ENCODE peak calls at places on chromosome 20, in eight cellular contexts. P is NCI-H82, A is nephron progenitor cell, L is BJ, Y is A549, H is left ventricle myocardium inferior, R is kidney glomerular epithelial cell, V is type B pancreatic cell. O is an unnamed sample.

GRCh38 chr20:50513169-50514034 is 3.2 kb downstream of the PTPN1 start:
- DNase-seq in Y (no peak), H (no peak), L (no peak), A (no peak), R (peak), P (no peak), V (no peak), O (no peak)

GRCh38 chr20:62355527-62356142 is 11.5 kb downstream of the LAMA5 start:
- DNase-seq in A (peak), R (peak), H (peak), Y (no peak), V (no peak), L (no peak), P (peak), O (peak)

GRCh38 chr20:39659010-39659409 is 696.9 kb downstream of the DHX35 start:
- DNase-seq in H (no peak), Y (no peak), P (no peak), R (no peak), V (no peak), L (no peak), A (no peak), O (no peak)

GRCh38 chr20:18276821-18277220 is 11.5 kb upstream of the ZNF133 start:
- DNase-seq in R (peak), A (peak), H (peak), L (no peak), P (peak), V (peak), Y (peak), O (peak)

GRCh38 chr20:53708129-53708968 is 114.7 kb upstream of the ZNF217 start:
- DNase-seq in R (peak), Y (no peak), V (no peak), P (peak), L (peak), H (no peak), A (no peak), O (no peak)

GRCh38 chr20:62668441-62669027 is 26.2 kb downstream of the SLCO4A1 start:
- DNase-seq in Y (peak), P (peak), H (peak), R (peak), L (no peak), A (peak), V (no peak), O (peak)

GRCh38 chr20:63533871-63534393 is 3.2 kb downstream of the PTK6 start:
- DNase-seq in V (no peak), Y (no peak), R (no peak), P (no peak), A (peak), L (no peak), H (no peak), O (no peak)

GRCh38 chr20:32820698-32821378 is 1.1 kb downstream of the MAPRE1 start:
- DNase-seq in V (no peak), H (no peak), L (no peak), Y (no peak), R (no peak), P (peak), A (no peak), O (no peak)

GRCh38 chr20:59666586-59666985 is 62.2 kb downstream of the PHACTR3 start:
- DNase-seq in A (no peak), R (no peak), H (no peak), P (no peak), Y (no peak), L (no peak), V (peak), O (no peak)

GRCh38 chr20:63822276-63822696 is 8.8 kb downstream of the ZBTB46 start:
- DNase-seq in R (no peak), A (no peak), L (no peak), P (no peak), H (no peak), V (no peak), Y (no peak), O (no peak)

GRCh38 chr20:23640873-23641667 is 3.3 kb upstream of the CST3 start:
- DNase-seq in L (no peak), P (no peak), Y (no peak), V (no peak), A (no peak), R (no peak), H (no peak), O (no peak)

GRCh38 chr20:7470912-7471311 is 469.3 kb downstream of the HAO1 start:
- DNase-seq in P (peak), V (no peak), Y (no peak), L (no peak), H (no peak), A (no peak), R (no peak), O (no peak)

GRCh38 chr20:47574616-47575401 is 73.1 kb downstream of the NCOA3 start:
- DNase-seq in H (no peak), L (no peak), V (no peak), A (no peak), Y (peak), P (peak), R (no peak), O (peak)

GRCh38 chr20:46791722-46792416 is 82.4 kb downstream of the SLC2A10 start:
- DNase-seq in A (no peak), P (peak), Y (no peak), R (no peak), L (no peak), H (no peak), V (no peak), O (no peak)

GRCh38 chr20:51631011-51631950 is 88.8 kb upstream of the NFATC2 start:
- DNase-seq in P (no peak), Y (peak), A (no peak), L (peak), H (peak), V (no peak), R (peak), O (peak)

GRCh38 chr20:24953621-24954133 is 4.6 kb downstream of the CST7 start:
- DNase-seq in A (no peak), R (no peak), Y (no peak), H (no peak), V (peak), L (no peak), P (no peak), O (no peak)

GRCh38 chr20:58308290-58308679 is 1.2 kb upstream of the RAB22A start:
- DNase-seq in V (no peak), A (no peak), R (no peak), Y (no peak), H (no peak), L (no peak), P (no peak), O (no peak)

GRCh38 chr20:51350941-51351631 is 191.4 kb downstream of the NFATC2 start:
- DNase-seq in A (no peak), R (peak), P (no peak), H (no peak), V (no peak), Y (no peak), L (peak), O (no peak)

GRCh38 chr20:62694868-62695267 is 13.8 kb upstream of the NTSR1 start:
- DNase-seq in H (no peak), Y (no peak), R (no peak), P (no peak), V (no peak), L (no peak), A (no peak), O (no peak)

GRCh38 chr20:43349841-43350240 is 107.9 kb upstream of the SRSF6 start:
- DNase-seq in P (no peak), V (no peak), Y (no peak), R (no peak), H (no peak), L (no peak), A (no peak), O (no peak)

GRCh38 chr20:34065260-34065659 is 46.8 kb downstream of the EIF2S2 start:
- DNase-seq in Y (no peak), H (no peak), R (peak), P (peak), A (no peak), L (peak), V (no peak), O (peak)

GRCh38 chr20:6562111-6562510 is 205.4 kb upstream of the BMP2 start:
- DNase-seq in P (no peak), R (peak), V (no peak), A (no peak), H (no peak), L (peak), Y (no peak), O (no peak)

GRCh38 chr20:59603727-59604608 is at the start of gene PHACTR3:
- DNase-seq in V (no peak), L (no peak), Y (no peak), R (no peak), H (no peak), A (peak), P (no peak), O (no peak)

GRCh38 chr20:62576815-62577214 is 65.5 kb upstream of the SLCO4A1 start:
- DNase-seq in A (peak), P (no peak), R (peak), V (no peak), L (no peak), Y (no peak), H (no peak), O (no peak)

O was measured in adrenal gland.